ENCODE peak calls at places on chromosomes 7 and 10, in five cellular contexts. R is suprapubic skin, O is mesothelial cell of epicardium, A is fibroblast of mammary gland, V is WTC11. T is an unnamed sample.

GRCh38 chr10:79182763-79183467 is 114.1 kb downstream of the ZMIZ1 start:
- DNase-seq in A (no peak), R (no peak), V (no peak), O (no peak), T (no peak)

GRCh38 chr7:108875139-108875538 is 305.5 kb downstream of the DNAJB9 start:
- DNase-seq in A (peak; percentile 15), O (no peak), R (no peak), V (peak; percentile 68), T (no peak)

GRCh38 chr10:3071405-3072198 is 4.3 kb downstream of the PFKP start:
- DNase-seq in A (peak; percentile 93), V (no peak), O (no peak), R (no peak), T (no peak)

GRCh38 chr10:62543981-62544380 is 169.8 kb downstream of the ZNF365 start:
- DNase-seq in O (no peak), R (no peak), V (no peak), A (no peak), T (no peak)

GRCh38 chr10:79445217-79445707 is at the start of gene ZCCHC24:
- DNase-seq in A (no peak), R (no peak), O (no peak), V (peak; percentile 65), T (peak; percentile 42)

GRCh38 chr7:24830440-24831050 is 73.3 kb upstream of the GSDME start:
- DNase-seq in V (no peak), A (no peak), R (no peak), O (no peak), T (no peak)

GRCh38 chr7:106110885-106111670 is 1.0 kb downstream of the SYPL1 start:
- DNase-seq in V (no peak), O (no peak), R (no peak), A (peak; percentile 46), T (no peak)

GRCh38 chr10:71201921-71202713 is 10.3 kb upstream of the UNC5B start:
- DNase-seq in A (no peak), V (no peak), O (no peak), R (no peak), T (no peak)

GRCh38 chr7:106126170-106126938 is 14.2 kb upstream of the SYPL1 start:
- DNase-seq in A (peak; percentile 83), V (no peak), O (no peak), R (no peak), T (no peak)

GRCh38 chr7:132430863-132431822 is 145.1 kb downstream of the PLXNA4 start:
- DNase-seq in V (no peak), A (peak; percentile 97), O (no peak), R (no peak), T (no peak)

GRCh38 chr7:134724606-134725005 is 54.8 kb upstream of the CALD1 start:
- DNase-seq in R (no peak), O (no peak), A (peak; percentile 75), V (peak; percentile 41), T (peak; percentile 29)

GRCh38 chr7:145123502-145123901 is 287.6 kb upstream of the TPK1 start:
- DNase-seq in A (no peak), O (no peak), R (no peak), V (no peak), T (no peak)

GRCh38 chr10:62036186-62037081 is 134.9 kb downstream of the ARID5B start:
- DNase-seq in O (no peak), R (no peak), A (no peak), V (no peak), T (no peak)

GRCh38 chr7:117129538-117129955 is 176.2 kb downstream of the ST7 start:
- DNase-seq in V (no peak), O (no peak), A (peak; percentile 27), R (no peak), T (no peak)

GRCh38 chr10:95815701-95816100 is 59.7 kb downstream of the ENTPD1 start:
- DNase-seq in O (no peak), A (no peak), V (no peak), R (no peak), T (peak; percentile 30)

GRCh38 chr10:27743736-27744477 is 1.7 kb downstream of the MKX start:
- DNase-seq in O (no peak), A (no peak), V (peak; percentile 10), R (no peak), T (no peak)

GRCh38 chr7:143901360-143901709 is 641 bp downstream of the TCAF1 start:
- DNase-seq in V (no peak), R (no peak), A (peak; percentile 46), O (no peak), T (no peak)

GRCh38 chr7:7236041-7236440 is 53.7 kb downstream of the C1GALT1 start:
- DNase-seq in V (no peak), O (no peak), R (no peak), A (no peak), T (no peak)

GRCh38 chr7:50069613-50070012 is 23.4 kb downstream of the ZPBP start:
- DNase-seq in V (peak; percentile 23), O (no peak), A (no peak), R (peak; percentile 80), T (no peak)

GRCh38 chr7:66522518-66522917 is 106.2 kb upstream of the KCTD7 start:
- DNase-seq in A (peak; percentile 12), R (no peak), V (no peak), O (no peak), T (no peak)

GRCh38 chr7:8564296-8564695 is 130.9 kb downstream of the NXPH1 start:
- DNase-seq in A (no peak), R (no peak), O (no peak), V (no peak), T (no peak)

GRCh38 chr10:21355591-21356011 is 169.9 kb downstream of the SKIDA1 start:
- DNase-seq in O (no peak), V (no peak), R (no peak), A (no peak), T (no peak)

GRCh38 chr10:29811751-29812427 is 177.1 kb upstream of the SVIL start:
- DNase-seq in A (peak; percentile 97), V (no peak), O (no peak), R (no peak), T (no peak)

GRCh38 chr7:51589111-51589510 is 272.5 kb upstream of the COBL start:
- DNase-seq in O (no peak), R (no peak), V (no peak), A (no peak), T (no peak)

GRCh38 chr10:62031522-62031921 is 130.0 kb downstream of the ARID5B start:
- DNase-seq in A (no peak), V (no peak), O (no peak), R (no peak), T (no peak)

GRCh38 chr10:78954701-78955100 is 114.1 kb upstream of the ZMIZ1 start:
- DNase-seq in V (no peak), O (no peak), A (no peak), R (no peak), T (no peak)

GRCh38 chr7:51009716-51010496 is 227.2 kb upstream of the GRB10 start:
- DNase-seq in O (no peak), R (no peak), V (no peak), A (peak; percentile 86), T (no peak)

GRCh38 chr10:19168584-19168983 is 120.0 kb downstream of the MALRD1 start:
- DNase-seq in V (peak; percentile 60), A (no peak), R (no peak), O (no peak), T (peak; percentile 29)

GRCh38 chr10:3526721-3527120 is 258.3 kb downstream of the KLF6 start:
- DNase-seq in V (no peak), A (peak; percentile 95), O (no peak), R (no peak), T (no peak)

GRCh38 chr10:125038637-125039036 is 96.7 kb downstream of the ZRANB1 start:
- DNase-seq in R (no peak), V (peak; percentile 37), O (no peak), A (no peak), T (no peak)

GRCh38 chr7:92837214-92837749 is 909 bp upstream of the CDK6 start:
- DNase-seq in V (no peak), O (no peak), R (no peak), A (no peak), T (no peak)
- TF ChIP-seq CTCF in V (no peak), O (no peak), R (no peak), A (no peak), T (no peak)

GRCh38 chr7:1020849-1021251 is 23.5 kb upstream of the GPR146 start:
- DNase-seq in O (no peak), R (no peak), V (no peak), A (no peak), T (no peak)
- TF ChIP-seq CTCF in O (no peak), R (no peak), V (no peak), A (peak; percentile 2), T (no peak)

GRCh38 chr7:80287400-80288174 is 153.0 kb downstream of the GNAI1 start:
- DNase-seq in O (no peak), R (no peak), A (no peak), V (no peak), T (no peak)

GRCh38 chr7:80286611-80287010 is 152.0 kb downstream of the GNAI1 start:
- DNase-seq in O (no peak), V (no peak), R (no peak), A (no peak), T (no peak)

GRCh38 chr7:80284848-80285247 is 150.2 kb downstream of the GNAI1 start:
- DNase-seq in V (no peak), A (peak; percentile 84), O (no peak), R (no peak), T (no peak)

GRCh38 chr7:80294321-80294720 is 159.7 kb downstream of the GNAI1 start:
- DNase-seq in V (no peak), A (peak; percentile 49), R (no peak), O (no peak), T (no peak)

GRCh38 chr7:80288175-80289122 is 153.8 kb downstream of the GNAI1 start:
- DNase-seq in V (peak; percentile 47), R (no peak), O (no peak), A (peak; percentile 68), T (peak; percentile 15)
- TF ChIP-seq CTCF in V (no peak), R (no peak), O (no peak), A (no peak), T (no peak)

GRCh38 chr7:31642681-31643115 is 44.3 kb upstream of the PPP1R17 start:
- DNase-seq in O (no peak), V (no peak), A (no peak), R (no peak), T (no peak)

GRCh38 chr7:31651800-31652326 is 35.2 kb upstream of the PPP1R17 start:
- DNase-seq in V (no peak), R (no peak), A (no peak), O (no peak), T (no peak)

GRCh38 chr7:31651234-31651633 is 35.8 kb upstream of the PPP1R17 start:
- DNase-seq in O (no peak), A (no peak), R (no peak), V (no peak), T (no peak)

GRCh38 chr7:31646969-31647368 is 40.0 kb upstream of the PPP1R17 start:
- DNase-seq in O (no peak), V (no peak), R (no peak), A (no peak), T (no peak)

DNA sequence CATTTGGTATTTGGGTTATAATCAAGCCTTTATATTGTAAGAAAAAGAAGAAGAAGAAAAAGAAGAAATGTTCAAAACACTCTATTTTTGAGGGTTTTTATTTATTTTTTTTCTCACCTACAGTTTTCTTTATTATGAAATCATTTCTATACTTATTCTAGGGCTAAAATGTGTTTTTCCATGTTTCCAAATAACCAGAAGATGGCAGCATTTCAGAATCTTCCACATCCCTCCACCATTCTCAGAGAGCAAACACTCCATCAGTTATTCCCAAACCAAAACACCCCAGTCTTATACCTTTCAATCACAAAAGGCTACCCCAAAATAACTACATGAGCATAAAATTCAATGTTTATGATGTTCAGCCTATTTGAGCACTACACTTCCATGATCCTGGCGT is 38.7 kb upstream of the PPP1R17 start:
- DNase-seq in R (no peak), O (no peak), A (peak; percentile 11), V (no peak), T (no peak)
- TF ChIP-seq CTCF in R (no peak), O (peak; percentile 32), A (peak; percentile 18), V (no peak), T (no peak)

T was measured in endothelial cell.